ENCODE peak calls at places on chromosomes 5 and 9, in nine cellular contexts. X is BJ, L is PC-3, F is heart left ventricle, O is foreskin fibroblast, I is lung, A is suprapubic skin, D is HFF-Myc, P is Calu3. R is an unnamed sample.

GRCh38 chr5:95842955-95843544 is 20.5 kb upstream of the GLRX start:
- DNase-seq in X (no peak), L (peak), F (peak), O (no peak), I (peak), A (peak), D (no peak), P (peak), R (no peak)

GRCh38 chr5:22918511-22918910 is 65.4 kb upstream of the CDH12 start:
- DNase-seq in X (no peak), L (no peak), F (no peak), O (peak), I (no peak), A (no peak), D (no peak), P (no peak), R (no peak)

GRCh38 chr5:11619339-11620028 is 284.8 kb downstream of the CTNND2 start:
- DNase-seq in X (no peak), L (peak), F (no peak), O (no peak), I (no peak), A (no peak), D (no peak), P (peak), R (no peak)

GRCh38 chr9:124841422-124841821 is 11.8 kb upstream of the WDR38 start:
- DNase-seq in X (no peak), L (no peak), F (no peak), O (no peak), I (no peak), A (no peak), D (no peak), P (no peak), R (no peak)

GRCh38 chr5:73312146-73312871 is 136.3 kb downstream of the FOXD1 start:
- DNase-seq in X (no peak), L (no peak), F (no peak), O (peak), I (no peak), A (no peak), D (peak), P (no peak), R (no peak)

GRCh38 chr5:84255318-84255717 is 129.4 kb downstream of the EDIL3 start:
- DNase-seq in X (no peak), L (peak), F (no peak), O (peak), I (no peak), A (no peak), D (no peak), P (peak), R (no peak)

GRCh38 chr5:145847499-145848497 is 12.7 kb upstream of the PRELID2 start:
- DNase-seq in X (no peak), L (peak), F (no peak), O (peak), I (no peak), A (no peak), D (peak), P (no peak), R (no peak)

GRCh38 chr5:65041296-65042158 is 272.8 kb downstream of the CWC27 start:
- DNase-seq in X (no peak), L (peak), F (no peak), O (peak), I (no peak), A (no peak), D (no peak), P (no peak), R (no peak)

GRCh38 chr9:131824175-131824594 is 84.3 kb upstream of the RAPGEF1 start:
- DNase-seq in X (no peak), L (no peak), F (no peak), O (no peak), I (no peak), A (no peak), D (no peak), P (no peak), R (no peak)

GRCh38 chr5:88883059-88883565 is at the start of gene MEF2C:
- DNase-seq in X (peak), L (peak), F (peak), O (peak), I (peak), A (peak), D (peak), P (peak), R (peak)

GRCh38 chr5:16550316-16550952 is 66.4 kb downstream of the RETREG1 start:
- DNase-seq in X (no peak), L (peak), F (no peak), O (peak), I (no peak), A (no peak), D (no peak), P (peak), R (peak)

GRCh38 chr5:54264574-54264973 is 45.8 kb downstream of the ARL15 start:
- DNase-seq in X (no peak), L (no peak), F (no peak), O (no peak), I (no peak), A (no peak), D (no peak), P (no peak), R (no peak)

GRCh38 chr9:91921371-91921770 is 28.7 kb downstream of the ROR2 start:
- DNase-seq in X (no peak), L (no peak), F (no peak), O (no peak), I (no peak), A (no peak), D (no peak), P (no peak), R (no peak)

GRCh38 chr5:92552206-92553160 is 1028.5 kb downstream of the NR2F1-AS1 start:
- DNase-seq in X (peak), L (peak), F (no peak), O (peak), I (no peak), A (no peak), D (peak), P (peak), R (no peak)

GRCh38 chr5:95244479-95244878 is 40.4 kb downstream of the MCTP1 start:
- DNase-seq in X (no peak), L (no peak), F (no peak), O (no peak), I (no peak), A (no peak), D (no peak), P (no peak), R (no peak)

GRCh38 chr9:133463234-133463863 is 3.6 kb downstream of the CACFD1 start:
- DNase-seq in X (no peak), L (no peak), F (no peak), O (no peak), I (no peak), A (no peak), D (no peak), P (peak), R (no peak)

GRCh38 chr5:1661831-1662558 is 137.6 kb downstream of the MRPL36 start:
- DNase-seq in X (no peak), L (no peak), F (no peak), O (no peak), I (peak), A (no peak), D (no peak), P (no peak), R (no peak)

GRCh38 chr9:100099722-100100042 is 639 bp downstream of the INVS start:
- DNase-seq in X (no peak), L (no peak), F (peak), O (no peak), I (peak), A (no peak), D (peak), P (peak), R (peak)

GRCh38 chr9:110452227-110452801 is 114.7 kb upstream of the TXNDC8 start:
- DNase-seq in X (no peak), L (peak), F (no peak), O (peak), I (no peak), A (no peak), D (no peak), P (no peak), R (no peak)

GRCh38 chr5:56829137-56829536 is 13.8 kb downstream of the MAP3K1 start:
- DNase-seq in X (no peak), L (peak), F (no peak), O (no peak), I (no peak), A (no peak), D (no peak), P (peak), R (no peak)

GRCh38 chr5:14405267-14405666 is 176.3 kb upstream of the OTULINL start:
- DNase-seq in X (no peak), L (peak), F (no peak), O (no peak), I (no peak), A (no peak), D (no peak), P (no peak), R (no peak)

DNA sequence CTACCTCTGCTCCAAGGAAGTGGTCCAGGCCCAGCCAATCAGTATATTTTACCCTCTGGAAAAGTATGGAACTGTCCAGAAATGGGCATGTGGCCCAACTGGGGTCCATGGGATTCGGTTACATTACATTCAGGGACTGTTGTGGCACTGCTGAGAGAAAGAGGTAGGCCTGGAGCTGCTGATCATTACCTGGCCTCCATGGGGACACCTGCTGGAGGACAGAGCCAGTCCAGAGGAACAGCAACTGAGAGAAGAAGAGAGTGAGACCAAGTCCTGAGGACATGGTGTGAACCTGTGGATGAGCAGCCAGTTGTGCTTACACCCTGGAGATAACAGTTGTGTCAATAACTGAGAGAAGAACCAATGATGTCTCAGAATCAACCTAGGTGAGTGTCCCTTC is 48.2 kb downstream of the HMHB1 start:
- DNase-seq in X (no peak), L (no peak), F (no peak), O (no peak), I (no peak), A (no peak), D (no peak), P (peak), R (no peak)
- TF ChIP-seq CTCF in X (no peak), L (no peak), F (no peak), O (no peak), I (no peak), A (no peak), D (no peak), P (no peak), R (no peak)

DNA sequence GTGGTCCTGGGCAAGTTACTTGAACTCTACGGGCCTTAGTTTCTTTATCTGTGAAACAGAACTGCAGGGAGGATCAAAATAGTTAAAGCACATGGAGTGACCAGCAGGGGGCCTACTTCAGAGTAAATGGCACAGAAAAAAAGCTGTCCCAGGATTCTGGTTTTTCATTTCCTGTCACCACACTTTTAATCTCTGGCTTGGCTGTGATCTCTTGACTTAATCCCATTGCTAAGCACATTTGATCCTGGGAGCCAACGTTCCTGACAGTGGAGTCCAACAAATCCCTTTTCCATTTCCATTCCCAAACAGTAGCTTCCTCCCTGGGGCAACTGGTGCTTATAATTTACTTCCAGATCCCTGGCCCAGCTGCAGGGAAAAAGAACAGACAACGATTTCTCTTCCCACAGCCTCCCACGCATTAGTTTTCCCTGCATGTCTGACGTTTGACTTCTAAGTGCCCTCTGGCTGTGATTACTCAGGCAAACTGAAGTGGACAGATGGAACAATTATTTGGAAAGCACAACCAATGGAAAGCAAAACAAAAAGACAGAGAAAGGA is 136.5 kb upstream of the STK32A start:
- DNase-seq in X (peak), L (peak), F (peak), O (peak), I (no peak), A (no peak), D (no peak), P (peak), R (peak)
- TF ChIP-seq CTCF in X (peak), L (peak), F (peak), O (peak), I (no peak), A (no peak), D (peak), P (peak), R (peak)

GRCh38 chr9:13648068-13648467 is 368.6 kb upstream of the MPDZ start:
- DNase-seq in X (no peak), L (no peak), F (no peak), O (no peak), I (no peak), A (no peak), D (no peak), P (no peak), R (no peak)
- TF ChIP-seq CTCF in X (no peak), L (no peak), F (no peak), O (no peak), I (no peak), A (no peak), D (no peak), P (no peak), R (no peak)

GRCh38 chr5:18772475-18772874 is 1138.2 kb downstream of the TAF11L14 start:
- DNase-seq in X (no peak), L (peak), F (no peak), O (no peak), I (no peak), A (no peak), D (no peak), P (peak), R (no peak)
- TF ChIP-seq CTCF in X (no peak), L (peak), F (no peak), O (no peak), I (no peak), A (peak), D (no peak), P (no peak), R (no peak)

GRCh38 chr9:136685792-136686533 is 1.3 kb downstream of the AGPAT2 start:
- DNase-seq in X (no peak), L (no peak), F (peak), O (peak), I (no peak), A (no peak), D (no peak), P (no peak), R (peak)
- TF ChIP-seq CTCF in X (peak), L (no peak), F (no peak), O (no peak), I (no peak), A (no peak), D (no peak), P (no peak), R (no peak)

GRCh38 chr5:77973253-77973609 is 197.1 kb upstream of the TBCA start:
- DNase-seq in X (no peak), L (no peak), F (no peak), O (no peak), I (no peak), A (no peak), D (no peak), P (no peak), R (peak)

GRCh38 chr5:77971965-77972544 is 195.9 kb upstream of the TBCA start:
- DNase-seq in X (peak), L (no peak), F (no peak), O (no peak), I (no peak), A (no peak), D (no peak), P (no peak), R (no peak)

GRCh38 chr5:77970891-77971290 is 194.8 kb upstream of the TBCA start:
- DNase-seq in X (no peak), L (no peak), F (no peak), O (no peak), I (no peak), A (no peak), D (no peak), P (no peak), R (no peak)

GRCh38 chr5:77974576-77974975 is 198.4 kb upstream of the TBCA start:
- DNase-seq in X (no peak), L (no peak), F (no peak), O (no peak), I (no peak), A (no peak), D (no peak), P (no peak), R (no peak)

GRCh38 chr5:77972545-77973252 is 196.6 kb upstream of the TBCA start:
- DNase-seq in X (no peak), L (no peak), F (no peak), O (peak), I (no peak), A (no peak), D (no peak), P (peak), R (peak)
- TF ChIP-seq CTCF in X (peak), L (no peak), F (no peak), O (peak), I (no peak), A (no peak), D (peak), P (peak), R (no peak)

DNA sequence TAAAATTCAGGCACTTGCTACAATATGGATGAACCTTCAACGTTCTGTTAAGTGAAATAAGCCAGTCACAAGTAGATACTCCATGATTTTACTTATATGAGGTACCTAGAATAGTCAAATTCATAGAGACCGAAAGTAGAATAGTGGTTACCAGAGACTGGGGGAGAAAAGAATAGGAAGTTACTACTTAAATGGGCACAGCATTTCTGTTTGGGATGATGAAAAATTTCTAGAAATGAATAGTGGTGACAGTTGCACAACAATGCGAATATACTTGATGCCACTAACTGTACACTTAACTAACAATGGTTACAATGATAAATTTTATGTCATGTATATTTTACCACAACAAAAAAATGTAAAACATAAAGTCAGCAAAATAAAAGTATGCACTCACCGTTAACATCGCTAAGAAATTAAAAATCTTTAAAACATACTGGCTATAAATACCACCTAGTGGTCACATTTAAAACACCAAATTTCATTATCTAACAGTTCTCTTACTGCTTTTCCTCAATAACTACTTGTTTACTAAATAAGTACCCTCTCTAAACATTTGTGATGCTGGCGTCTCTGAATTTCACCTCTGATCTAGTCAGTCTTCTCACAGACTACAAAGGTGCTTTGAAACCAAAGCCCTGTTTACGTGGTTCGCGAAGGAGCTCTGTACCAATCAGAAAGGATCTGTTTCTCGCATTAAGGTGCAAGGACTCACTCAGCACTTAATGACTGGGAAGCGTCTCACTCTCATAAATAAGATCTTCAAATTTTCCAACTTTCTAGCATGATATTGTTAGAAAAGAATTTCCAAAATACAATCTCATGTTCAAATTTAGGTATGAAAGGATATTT is 22.7 kb downstream of the KIF3A start:
- DNase-seq in X (no peak), L (peak), F (no peak), O (peak), I (no peak), A (no peak), D (no peak), P (no peak), R (no peak)
- TF ChIP-seq CTCF in X (peak), L (peak), F (peak), O (no peak), I (no peak), A (peak), D (peak), P (peak), R (peak)

GRCh38 chr5:106127341-106127781 is 1543.4 kb downstream of the EFNA5 start:
- DNase-seq in X (no peak), L (peak), F (no peak), O (no peak), I (no peak), A (no peak), D (no peak), P (peak), R (no peak)

GRCh38 chr5:106127985-106128384 is 1542.8 kb downstream of the EFNA5 start:
- DNase-seq in X (no peak), L (no peak), F (no peak), O (no peak), I (no peak), A (no peak), D (no peak), P (no peak), R (no peak)

GRCh38 chr5:106116682-106117081 is 1554.1 kb downstream of the EFNA5 start:
- DNase-seq in X (no peak), L (peak), F (no peak), O (peak), I (no peak), A (no peak), D (no peak), P (no peak), R (no peak)

GRCh38 chr5:106121972-106122605 is 1548.6 kb downstream of the EFNA5 start:
- DNase-seq in X (no peak), L (peak), F (no peak), O (peak), I (no peak), A (no peak), D (peak), P (peak), R (peak)
- TF ChIP-seq CTCF in X (peak), L (peak), F (peak), O (peak), I (no peak), A (peak), D (peak), P (peak), R (peak)

GRCh38 chr9:86997158-86997557 is 49.9 kb upstream of the GAS1 start:
- DNase-seq in X (no peak), L (no peak), F (no peak), O (no peak), I (no peak), A (no peak), D (no peak), P (no peak), R (no peak)
- TF ChIP-seq CTCF in X (no peak), L (no peak), F (no peak), O (no peak), I (no peak), A (no peak), D (no peak), P (no peak), R (peak)

R was measured in nephron progenitor cell.